ENCODE peak calls at places on chromosomes 4 and X, in nine cellular contexts. O, M, S, U, T, J, D, E and H are unnamed samples. For H3K36me3, the result is how much of the 10 kb centered on the place peaks cover.

GRCh38 chrX:15617111-15617510 is 16.4 kb upstream of the ACE2 start:
- DNase-seq in T (no peak), S (no peak), J (no peak), D (no peak), O (no peak), M (no peak), E (no peak), U (no peak), H (no peak)

GRCh38 chr4:87934973-87935372 is 40.5 kb upstream of the SPP1 start:
- DNase-seq in E (no peak), M (no peak), U (no peak), S (no peak), D (no peak), O (no peak), J (no peak), T (no peak), H (no peak)

GRCh38 chr4:163350672-163351071 is 7.0 kb downstream of the NPY5R start:
- DNase-seq in D (no peak), S (no peak), U (no peak), E (no peak), M (no peak), T (no peak), O (peak), J (no peak), H (no peak)

GRCh38 chr4:185254434-185254833 is 45.0 kb downstream of the SNX25 start:
- DNase-seq in T (no peak), D (no peak), O (peak), J (no peak), M (no peak), S (no peak), E (no peak), U (no peak), H (no peak)

GRCh38 chrX:42432552-42432951 is 345.4 kb downstream of the PPP1R2C start:
- DNase-seq in O (no peak), M (no peak), J (no peak), U (no peak), S (no peak), D (no peak), T (no peak), E (no peak), H (no peak)

GRCh38 chrX:38332505-38332904 is 5.2 kb upstream of the RPGR start:
- DNase-seq in J (no peak), D (no peak), T (no peak), U (no peak), S (no peak), E (no peak), M (no peak), O (no peak), H (no peak)

GRCh38 chr4:84529169-84529751 is 30.2 kb upstream of the NKX6-1 start:
- DNase-seq in O (peak), D (no peak), S (no peak), U (no peak), J (no peak), T (no peak), E (peak), M (no peak), H (peak)

GRCh38 chrX:150690126-150690525 is 3.1 kb upstream of the MTMR1 start:
- DNase-seq in D (no peak), O (peak), J (no peak), M (no peak), T (no peak), E (no peak), S (no peak), U (no peak), H (no peak)

GRCh38 chrX:74351760-74352159 is 47.8 kb downstream of the ZCCHC13 start:
- DNase-seq in T (no peak), E (no peak), M (no peak), J (no peak), O (peak), D (no peak), S (no peak), U (no peak), H (peak)

GRCh38 chr4:10115271-10115656 is 1.3 kb downstream of the WDR1 start:
- DNase-seq in J (no peak), S (no peak), T (no peak), O (peak), U (no peak), D (no peak), M (no peak), E (no peak), H (no peak)

GRCh38 chr4:184534511-184535391 is 60.4 kb upstream of the IRF2 start:
- DNase-seq in T (no peak), M (no peak), O (peak), U (no peak), D (no peak), E (peak), J (no peak), S (no peak), H (peak)

GRCh38 chr4:95838192-95838591 is 1.7 kb upstream of the PDHA2 start:
- DNase-seq in U (no peak), M (no peak), O (no peak), J (no peak), E (no peak), S (no peak), T (peak), D (no peak), H (no peak)

GRCh38 chrX:120768681-120769080 is 107.0 kb downstream of the CT47B1 start:
- DNase-seq in U (no peak), T (no peak), E (no peak), M (no peak), D (no peak), J (no peak), S (no peak), O (peak), H (no peak)

GRCh38 chrX:103464071-103464773 is 55.1 kb downstream of the RAB40A start:
- DNase-seq in O (peak), J (no peak), E (peak), S (no peak), U (peak), M (peak), T (peak), D (peak), H (peak)

GRCh38 chrX:82466994-82467393 is 1041.1 kb upstream of the POU3F4 start:
- DNase-seq in E (no peak), M (no peak), U (no peak), O (no peak), J (no peak), D (no peak), T (no peak), S (no peak), H (no peak)

GRCh38 chrX:15680401-15680800 is 15.8 kb upstream of the CLTRN start:
- DNase-seq in D (peak), S (no peak), J (no peak), U (no peak), T (no peak), O (peak), E (no peak), M (no peak), H (no peak)

GRCh38 chr4:73814679-73815078 is 21.8 kb upstream of the CXCL6 start:
- DNase-seq in S (no peak), T (no peak), E (no peak), D (no peak), U (no peak), M (no peak), O (no peak), J (no peak), H (no peak)

GRCh38 chrX:13506574-13506973 is 62.8 kb upstream of the EGFL6 start:
- DNase-seq in M (peak), E (peak), J (peak), U (peak), T (peak), O (peak), D (peak), S (peak), H (peak)

GRCh38 chr4:145083891-145084640 is 13.9 kb downstream of the ANAPC10 start:
- DNase-seq in T (no peak), E (no peak), O (peak), S (no peak), U (no peak), M (no peak), J (no peak), D (no peak), H (no peak)

GRCh38 chr4:94400191-94400590 is 51.6 kb upstream of the PDLIM5 start:
- DNase-seq in D (no peak), E (no peak), S (no peak), T (no peak), J (no peak), U (no peak), M (no peak), O (no peak), H (no peak)
- H3K4me3 ChIP-seq in D (no peak), E (no peak), S (no peak), T (no peak), J (no peak), U (no peak), M (no peak), O (no peak), H (no peak)

GRCh38 chr4:119162174-119162573 is 26.5 kb downstream of the MYOZ2 start:
- DNase-seq in E (no peak), D (no peak), S (no peak), J (no peak), U (no peak), O (no peak), T (peak), M (no peak), H (no peak)
- H3K36me3 ChIP-seq in E (under half), D (under half), S (under half), J (under half), U (under half), O (under half), T (under half), M (under half), H (under half)

GRCh38 chr4:116016201-116016600 is 902.8 kb upstream of the NDST4 start:
- DNase-seq in J (peak), S (no peak), E (peak), O (peak), T (no peak), D (no peak), U (no peak), M (no peak), H (no peak)
- H3K4me3 ChIP-seq in J (no peak), S (no peak), E (peak), O (no peak), T (peak), D (no peak), U (no peak), M (no peak), H (no peak)

GRCh38 chrX:154017766-154018517 is 1.8 kb downstream of the IRAK1 start:
- DNase-seq in U (no peak), E (no peak), J (no peak), D (no peak), M (no peak), S (no peak), O (no peak), T (no peak), H (no peak)

GRCh38 chrX:154018518-154019060 is 1.1 kb downstream of the IRAK1 start:
- DNase-seq in O (no peak), S (no peak), U (no peak), E (no peak), J (no peak), M (no peak), T (no peak), D (no peak), H (no peak)

GRCh38 chrX:154015581-154016264 is 4.0 kb downstream of the IRAK1 start:
- DNase-seq in S (no peak), E (no peak), D (no peak), O (no peak), T (no peak), U (no peak), J (no peak), M (no peak), H (no peak)

GRCh38 chrX:154014429-154015380 is 5.0 kb downstream of the IRAK1 start:
- DNase-seq in J (no peak), T (no peak), O (no peak), S (peak), M (no peak), U (no peak), D (no peak), E (no peak), H (no peak)

DNA sequence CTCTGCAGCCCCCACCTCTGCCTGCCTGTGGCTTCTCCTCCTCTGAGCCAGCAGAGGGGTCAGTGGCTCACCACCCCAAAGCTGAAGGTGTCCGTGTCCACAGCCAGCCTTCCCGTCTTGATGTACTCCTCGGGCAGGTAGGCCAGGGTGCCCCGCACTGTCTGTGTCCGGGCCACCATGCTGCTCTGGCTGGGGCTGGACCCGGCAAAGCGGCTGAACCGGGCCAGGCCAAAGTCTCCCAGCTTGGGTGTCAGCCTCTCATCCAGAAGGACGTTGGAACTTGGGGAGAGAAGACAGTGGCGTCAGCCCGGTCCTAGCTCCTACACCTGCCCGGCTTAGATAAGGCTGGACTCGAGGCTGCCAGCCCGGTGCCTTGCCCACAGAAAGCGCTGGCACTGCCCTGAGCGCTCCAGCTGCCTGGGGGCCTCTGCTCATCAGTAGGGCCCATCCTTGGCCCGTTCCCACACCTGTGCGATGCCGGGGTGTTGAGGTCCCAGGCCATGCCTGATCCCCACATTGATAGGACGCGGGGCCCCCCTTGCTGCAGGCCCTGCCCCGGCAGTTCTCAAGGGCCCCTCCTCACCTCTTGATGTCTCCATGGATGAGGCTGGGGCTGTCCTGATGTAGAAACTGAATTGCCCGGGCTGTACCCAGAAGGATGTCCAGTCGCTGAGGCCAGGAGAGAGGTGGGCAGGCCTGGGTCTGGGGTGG is 3.2 kb downstream of the IRAK1 start:
- DNase-seq in J (no peak), T (no peak), M (no peak), O (no peak), E (no peak), D (no peak), U (no peak), S (no peak), H (no peak)
- H3K36me3 ChIP-seq in J (under half), T (under half), M (under half), O (under half), E (under half), D (half or more), U (under half), S (under half), H (under half)

DNA sequence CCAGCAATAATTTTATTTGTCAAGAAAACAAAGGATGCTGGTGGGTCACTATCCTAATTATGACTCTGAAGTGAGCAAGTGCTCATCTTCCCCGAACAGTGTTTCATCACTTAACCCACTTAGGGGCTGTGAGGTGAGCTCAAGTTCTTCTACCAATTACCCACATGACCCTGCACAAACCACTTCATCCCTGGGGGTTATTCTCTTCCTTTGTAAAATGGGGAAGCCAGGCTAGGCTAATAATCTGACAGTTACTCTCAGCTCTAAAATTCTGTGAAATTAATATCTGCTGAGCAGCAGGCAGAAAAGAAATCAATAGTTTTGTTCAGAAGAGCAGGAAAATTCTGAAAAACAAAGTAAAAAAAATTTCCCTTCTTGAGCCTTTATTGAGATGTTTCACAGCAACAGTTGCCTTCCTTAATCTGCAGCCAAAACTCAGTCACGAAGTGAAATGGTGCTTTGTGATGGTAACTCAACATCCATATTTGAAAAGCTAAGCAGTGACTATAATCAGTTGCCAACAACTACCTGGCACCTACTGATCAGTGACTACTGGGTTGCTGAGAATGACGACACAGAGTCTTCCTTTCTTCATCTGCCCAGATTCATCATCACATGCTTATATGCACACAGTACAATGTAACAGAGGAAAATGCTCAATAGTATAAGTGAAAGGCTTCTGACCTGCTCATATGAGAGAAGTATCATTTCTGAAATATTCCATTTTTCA is 24.1 kb downstream of the ATP8A1 start:
- DNase-seq in S (no peak), U (no peak), E (no peak), M (no peak), J (no peak), T (no peak), D (no peak), O (no peak), H (no peak)
- H3K4me3 ChIP-seq in S (no peak), U (no peak), E (no peak), M (no peak), J (no peak), T (no peak), D (no peak), O (no peak), H (no peak)

GRCh38 chr4:37631551-37631950 is 54.6 kb downstream of the RELL1 start:
- DNase-seq in U (peak), O (peak), S (no peak), M (no peak), T (no peak), D (no peak), J (peak), E (no peak), H (no peak)
- H3K36me3 ChIP-seq in U (under half), O (under half), S (under half), M (under half), T (under half), D (under half), J (half or more), E (under half), H (under half)

GRCh38 chr4:6989331-6989923 is 53.7 kb upstream of the TADA2B start:
- DNase-seq in J (no peak), O (no peak), T (no peak), M (no peak), S (no peak), U (no peak), E (no peak), D (no peak), H (no peak)

GRCh38 chr4:6990661-6991060 is 52.5 kb upstream of the TADA2B start:
- DNase-seq in T (no peak), M (no peak), J (no peak), U (no peak), E (no peak), O (no peak), D (no peak), S (no peak), H (no peak)

GRCh38 chr4:6992728-6993655 is 50.2 kb upstream of the TADA2B start:
- DNase-seq in D (no peak), O (peak), M (no peak), T (no peak), E (peak), J (peak), U (no peak), S (no peak), H (no peak)

GRCh38 chr4:6991771-6992557 is 51.2 kb upstream of the TADA2B start:
- DNase-seq in S (no peak), E (peak), M (no peak), T (no peak), O (peak), U (peak), J (peak), D (no peak), H (no peak)

DNA sequence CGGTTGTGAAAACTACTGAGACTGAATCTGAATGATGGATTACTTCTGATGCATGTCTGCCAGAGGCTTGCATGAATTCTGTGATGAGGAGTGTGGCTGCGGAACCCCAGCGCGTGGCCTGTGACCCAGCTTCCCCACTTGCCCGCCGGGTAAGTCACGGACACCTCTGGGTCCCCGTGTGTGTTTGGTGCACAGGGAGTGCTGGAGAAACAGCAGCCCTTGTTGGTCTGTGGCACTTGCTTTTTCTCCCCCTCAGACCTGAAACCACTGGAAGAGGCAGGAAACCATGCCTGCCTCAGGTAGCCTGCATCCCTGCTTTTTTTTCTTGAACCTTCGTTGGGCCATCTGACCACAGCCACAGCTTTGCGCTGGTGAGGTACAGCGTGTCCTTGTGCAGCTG is 51.9 kb upstream of the TADA2B start:
- DNase-seq in E (no peak), M (no peak), S (no peak), J (no peak), D (no peak), U (no peak), O (no peak), T (no peak), H (no peak)
- H3K4me3 ChIP-seq in E (peak), M (no peak), S (no peak), J (no peak), D (no peak), U (no peak), O (no peak), T (no peak), H (no peak)

GRCh38 chr4:54027311-54027710 is 37.1 kb downstream of the CHIC2 start:
- DNase-seq in D (no peak), T (no peak), E (no peak), O (no peak), U (no peak), S (no peak), J (no peak), M (no peak), H (no peak)
- H3K36me3 ChIP-seq in D (under half), T (under half), E (under half), O (under half), U (under half), S (under half), J (under half), M (under half), H (under half)